ENCODE peak calls at places on chromosomes 3 and 15, in six cellular contexts. One of them, this sample, is unnamed.

GRCh38 chr3:98646680-98647079 is 53.3 kb upstream of the CPOX start:
- DNase-seq in activated CD8-positive, alpha-beta T cell treated with anti-CD3 and anti-CD28 coated beads, Interleukin-2, amount 10 ng/mL, durations not matched to agents 7 days and 5 days: no peak
- DNase-seq in left kidney: no peak
- DNase-seq in kidney epithelial cell: no peak
- DNase-seq in activated T-cell treated with anti-CD3 and anti-CD28 coated beads for 1 hour: no peak
- DNase-seq in renal cortical epithelial cell: no peak
- DNase-seq in this sample: no peak

GRCh38 chr3:184005981-184006507 is 11.6 kb downstream of the ABCC5 start:
- DNase-seq in kidney epithelial cell: peak; percentile 67
- DNase-seq in left kidney: peak; percentile 92
- DNase-seq in renal cortical epithelial cell: peak; percentile 93
- DNase-seq in activated T-cell treated with anti-CD3 and anti-CD28 coated beads for 1 hour: no peak
- DNase-seq in activated CD8-positive, alpha-beta T cell treated with anti-CD3 and anti-CD28 coated beads, Interleukin-2, amount 10 ng/mL, durations not matched to agents 7 days and 5 days: no peak
- DNase-seq in this sample: no peak

GRCh38 chr3:132652640-132653270 is 6.9 kb downstream of the ACAD11 start:
- DNase-seq in renal cortical epithelial cell: no peak
- DNase-seq in kidney epithelial cell: no peak
- DNase-seq in activated T-cell treated with anti-CD3 and anti-CD28 coated beads for 1 hour: no peak
- DNase-seq in activated CD8-positive, alpha-beta T cell treated with anti-CD3 and anti-CD28 coated beads, Interleukin-2, amount 10 ng/mL, durations not matched to agents 7 days and 5 days: no peak
- DNase-seq in left kidney: no peak
- DNase-seq in this sample: no peak

GRCh38 chr15:50415752-50416404 is 8.3 kb upstream of the USP8 start:
- DNase-seq in left kidney: no peak
- DNase-seq in kidney epithelial cell: no peak
- DNase-seq in activated CD8-positive, alpha-beta T cell treated with anti-CD3 and anti-CD28 coated beads, Interleukin-2, amount 10 ng/mL, durations not matched to agents 7 days and 5 days: no peak
- DNase-seq in activated T-cell treated with anti-CD3 and anti-CD28 coated beads for 1 hour: no peak
- DNase-seq in renal cortical epithelial cell: no peak
- DNase-seq in this sample: peak; percentile 29

GRCh38 chr15:33737687-33738606 is 230.3 kb upstream of the CHRM5 start:
- DNase-seq in activated T-cell treated with anti-CD3 and anti-CD28 coated beads for 1 hour: peak; percentile 11
- DNase-seq in kidney epithelial cell: no peak
- DNase-seq in activated CD8-positive, alpha-beta T cell treated with anti-CD3 and anti-CD28 coated beads, Interleukin-2, amount 10 ng/mL, durations not matched to agents 7 days and 5 days: peak; percentile 44
- DNase-seq in left kidney: peak; percentile 78
- DNase-seq in renal cortical epithelial cell: peak; percentile 49
- DNase-seq in this sample: peak; percentile 76

GRCh38 chr3:121630355-121630754 is 30.3 kb downstream of the HCLS1 start:
- DNase-seq in left kidney: no peak
- DNase-seq in activated CD8-positive, alpha-beta T cell treated with anti-CD3 and anti-CD28 coated beads, Interleukin-2, amount 10 ng/mL, durations not matched to agents 7 days and 5 days: no peak
- DNase-seq in activated T-cell treated with anti-CD3 and anti-CD28 coated beads for 1 hour: no peak
- DNase-seq in renal cortical epithelial cell: no peak
- DNase-seq in kidney epithelial cell: no peak
- DNase-seq in this sample: no peak

GRCh38 chr3:179088306-179088705 is 16.7 kb upstream of the ZMAT3 start:
- DNase-seq in renal cortical epithelial cell: no peak
- DNase-seq in kidney epithelial cell: no peak
- DNase-seq in activated CD8-positive, alpha-beta T cell treated with anti-CD3 and anti-CD28 coated beads, Interleukin-2, amount 10 ng/mL, durations not matched to agents 7 days and 5 days: no peak
- DNase-seq in left kidney: no peak
- DNase-seq in activated T-cell treated with anti-CD3 and anti-CD28 coated beads for 1 hour: no peak
- DNase-seq in this sample: no peak

GRCh38 chr3:51539291-51539891 is 872 bp downstream of the RAD54L2 start:
- DNase-seq in activated CD8-positive, alpha-beta T cell treated with anti-CD3 and anti-CD28 coated beads, Interleukin-2, amount 10 ng/mL, durations not matched to agents 7 days and 5 days: peak; percentile 44
- DNase-seq in renal cortical epithelial cell: peak; percentile 74
- DNase-seq in left kidney: peak; percentile 65
- DNase-seq in activated T-cell treated with anti-CD3 and anti-CD28 coated beads for 1 hour: peak; percentile 3
- DNase-seq in kidney epithelial cell: peak; percentile 38
- DNase-seq in this sample: peak; percentile 35

GRCh38 chr3:114362815-114363214 is 69.0 kb downstream of the TIGIT start:
- DNase-seq in activated CD8-positive, alpha-beta T cell treated with anti-CD3 and anti-CD28 coated beads, Interleukin-2, amount 10 ng/mL, durations not matched to agents 7 days and 5 days: no peak
- DNase-seq in left kidney: peak; percentile 48
- DNase-seq in activated T-cell treated with anti-CD3 and anti-CD28 coated beads for 1 hour: no peak
- DNase-seq in renal cortical epithelial cell: peak; percentile 35
- DNase-seq in kidney epithelial cell: no peak
- DNase-seq in this sample: peak; percentile 58

GRCh38 chr3:39601241-39601640 is 133.8 kb downstream of the MOBP start:
- DNase-seq in renal cortical epithelial cell: no peak
- DNase-seq in activated CD8-positive, alpha-beta T cell treated with anti-CD3 and anti-CD28 coated beads, Interleukin-2, amount 10 ng/mL, durations not matched to agents 7 days and 5 days: no peak
- DNase-seq in left kidney: no peak
- DNase-seq in activated T-cell treated with anti-CD3 and anti-CD28 coated beads for 1 hour: no peak
- DNase-seq in kidney epithelial cell: no peak
- DNase-seq in this sample: no peak

This sample was measured in SJCRH30.